ENCODE peak calls at places on chromosome 19, in seven cellular contexts. S, B, I, W, G, E and Q are unnamed samples.

GRCh38 chr19:18399008-18399407 is 1.6 kb upstream of the LRRC25 start:
- DNase-seq in S (no peak), B (peak), I (peak), W (no peak), G (peak), E (no peak), Q (no peak)

GRCh38 chr19:29882719-29883105 is 59.3 kb upstream of the URI1 start:
- DNase-seq in S (no peak), B (no peak), I (no peak), W (no peak), G (no peak), E (no peak), Q (no peak)

GRCh38 chr19:57672466-57672865 is 3.7 kb downstream of the ZSCAN4 start:
- DNase-seq in S (no peak), B (no peak), I (no peak), W (no peak), G (no peak), E (no peak), Q (no peak)

GRCh38 chr19:56403764-56404704 is at the start of gene ZNF583:
- DNase-seq in S (peak), B (peak), I (peak), W (peak), G (peak), E (peak), Q (peak)

GRCh38 chr19:3834349-3835054 is 34.3 kb downstream of the ZFR2 start:
- DNase-seq in S (no peak), B (no peak), I (no peak), W (no peak), G (no peak), E (no peak), Q (no peak)

GRCh38 chr19:55452381-55453325 is 8.8 kb downstream of the ISOC2 start:
- DNase-seq in S (peak), B (peak), I (peak), W (no peak), G (peak), E (no peak), Q (no peak)

GRCh38 chr19:52086481-52086880 is 9.1 kb downstream of the ZNF841 start:
- DNase-seq in S (no peak), B (peak), I (peak), W (no peak), G (no peak), E (no peak), Q (no peak)

GRCh38 chr19:8571006-8571411 is 6.2 kb downstream of the MYO1F start:
- DNase-seq in S (no peak), B (peak), I (peak), W (no peak), G (peak), E (peak), Q (no peak)

GRCh38 chr19:10289836-10290438 is at the start of gene ICAM5:
- DNase-seq in S (no peak), B (no peak), I (peak), W (no peak), G (no peak), E (no peak), Q (no peak)

GRCh38 chr19:8143041-8143440 is 6.4 kb downstream of the FBN3 start:
- DNase-seq in S (no peak), B (no peak), I (peak), W (no peak), G (no peak), E (no peak), Q (no peak)

GRCh38 chr19:48991823-48992570 is 1.1 kb downstream of the GYS1 start:
- DNase-seq in S (no peak), B (peak), I (peak), W (peak), G (peak), E (peak), Q (peak)

GRCh38 chr19:49801966-49802661 is 11.0 kb downstream of the FUZ start:
- DNase-seq in S (peak), B (peak), I (peak), W (peak), G (peak), E (no peak), Q (peak)

GRCh38 chr19:4396949-4397783 is 3.2 kb downstream of the SH3GL1 start:
- DNase-seq in S (no peak), B (peak), I (peak), W (no peak), G (no peak), E (no peak), Q (no peak)

GRCh38 chr19:2800506-2800905 is 15.2 kb downstream of the THOP1 start:
- DNase-seq in S (no peak), B (no peak), I (no peak), W (no peak), G (no peak), E (no peak), Q (no peak)

GRCh38 chr19:14686411-14686810 is 3.4 kb upstream of the ZNF333 start:
- DNase-seq in S (no peak), B (peak), I (peak), W (no peak), G (no peak), E (peak), Q (no peak)

GRCh38 chr19:14383556-14383897 is 2.3 kb downstream of the ADGRE5 start:
- DNase-seq in S (no peak), B (peak), I (peak), W (no peak), G (no peak), E (no peak), Q (no peak)

GRCh38 chr19:8352134-8352827 is 9.2 kb upstream of the KANK3 start:
- DNase-seq in S (no peak), B (no peak), I (peak), W (no peak), G (no peak), E (no peak), Q (no peak)

GRCh38 chr19:2477732-2478191 is 1.8 kb downstream of the GADD45B start:
- DNase-seq in S (no peak), B (peak), I (peak), W (no peak), G (no peak), E (peak), Q (no peak)

GRCh38 chr19:50815443-50815842 is 8.1 kb downstream of the KLK1 start:
- DNase-seq in S (no peak), B (no peak), I (no peak), W (no peak), G (no peak), E (no peak), Q (no peak)

GRCh38 chr19:4624733-4625362 is 14.5 kb upstream of the TNFAIP8L1 start:
- DNase-seq in S (no peak), B (peak), I (peak), W (no peak), G (no peak), E (no peak), Q (no peak)

GRCh38 chr19:31353826-31354225 is 4.6 kb upstream of the TSHZ3 start:
- DNase-seq in S (no peak), B (no peak), I (no peak), W (no peak), G (no peak), E (no peak), Q (no peak)

GRCh38 chr19:2191456-2191931 is 27.8 kb downstream of the DOT1L start:
- DNase-seq in S (no peak), B (no peak), I (no peak), W (no peak), G (no peak), E (no peak), Q (no peak)

GRCh38 chr19:28288850-28289249 is 924.1 kb downstream of the UQCRFS1 start:
- DNase-seq in S (no peak), B (no peak), I (no peak), W (no peak), G (no peak), E (no peak), Q (no peak)

GRCh38 chr19:27860309-27860934 is 1352.5 kb downstream of the UQCRFS1 start:
- DNase-seq in S (no peak), B (no peak), I (no peak), W (no peak), G (no peak), E (no peak), Q (no peak)

GRCh38 chr19:6707658-6708018 is 12.8 kb downstream of the C3 start:
- DNase-seq in S (no peak), B (no peak), I (no peak), W (no peak), G (no peak), E (no peak), Q (no peak)

GRCh38 chr19:15591796-15592195 is 23.2 kb upstream of the CYP4F8 start:
- DNase-seq in S (no peak), B (no peak), I (no peak), W (no peak), G (no peak), E (no peak), Q (no peak)

GRCh38 chr19:6313398-6313969 is 19.9 kb downstream of the ACER1 start:
- DNase-seq in S (no peak), B (no peak), I (no peak), W (no peak), G (no peak), E (no peak), Q (no peak)

GRCh38 chr19:30046522-30046921 is 104.5 kb downstream of the URI1 start:
- DNase-seq in S (no peak), B (no peak), I (peak), W (no peak), G (no peak), E (no peak), Q (peak)

GRCh38 chr19:51712461-51713081 is 11.2 kb downstream of the HAS1 start:
- DNase-seq in S (no peak), B (peak), I (peak), W (no peak), G (no peak), E (no peak), Q (no peak)

GRCh38 chr19:15640294-15640903 is at the start of gene CYP4F3:
- DNase-seq in S (no peak), B (no peak), I (no peak), W (no peak), G (peak), E (peak), Q (no peak)

GRCh38 chr19:6677924-6678689 is 8.1 kb upstream of the TNFSF14 start:
- DNase-seq in S (no peak), B (no peak), I (no peak), W (no peak), G (no peak), E (no peak), Q (no peak)

GRCh38 chr19:5150902-5151741 is 182.2 kb downstream of the KDM4B start:
- DNase-seq in S (no peak), B (no peak), I (no peak), W (peak), G (no peak), E (peak), Q (no peak)

GRCh38 chr19:39929750-39930149 is 4.7 kb downstream of the FCGBP start:
- DNase-seq in S (no peak), B (no peak), I (no peak), W (no peak), G (no peak), E (no peak), Q (no peak)

GRCh38 chr19:9836021-9836420 is 903 bp downstream of the PIN1 start:
- DNase-seq in S (peak), B (peak), I (peak), W (no peak), G (no peak), E (no peak), Q (peak)

GRCh38 chr19:7386308-7386707 is 37.6 kb downstream of the ARHGEF18 start:
- DNase-seq in S (no peak), B (no peak), I (no peak), W (no peak), G (no peak), E (peak), Q (no peak)

GRCh38 chr19:57949702-57950101 is 2.2 kb upstream of the ZNF256 start:
- DNase-seq in S (no peak), B (no peak), I (no peak), W (no peak), G (no peak), E (no peak), Q (no peak)

GRCh38 chr19:18856385-18857126 is 24.8 kb downstream of the UPF1 start:
- DNase-seq in S (no peak), B (peak), I (peak), W (no peak), G (no peak), E (no peak), Q (no peak)

DNA sequence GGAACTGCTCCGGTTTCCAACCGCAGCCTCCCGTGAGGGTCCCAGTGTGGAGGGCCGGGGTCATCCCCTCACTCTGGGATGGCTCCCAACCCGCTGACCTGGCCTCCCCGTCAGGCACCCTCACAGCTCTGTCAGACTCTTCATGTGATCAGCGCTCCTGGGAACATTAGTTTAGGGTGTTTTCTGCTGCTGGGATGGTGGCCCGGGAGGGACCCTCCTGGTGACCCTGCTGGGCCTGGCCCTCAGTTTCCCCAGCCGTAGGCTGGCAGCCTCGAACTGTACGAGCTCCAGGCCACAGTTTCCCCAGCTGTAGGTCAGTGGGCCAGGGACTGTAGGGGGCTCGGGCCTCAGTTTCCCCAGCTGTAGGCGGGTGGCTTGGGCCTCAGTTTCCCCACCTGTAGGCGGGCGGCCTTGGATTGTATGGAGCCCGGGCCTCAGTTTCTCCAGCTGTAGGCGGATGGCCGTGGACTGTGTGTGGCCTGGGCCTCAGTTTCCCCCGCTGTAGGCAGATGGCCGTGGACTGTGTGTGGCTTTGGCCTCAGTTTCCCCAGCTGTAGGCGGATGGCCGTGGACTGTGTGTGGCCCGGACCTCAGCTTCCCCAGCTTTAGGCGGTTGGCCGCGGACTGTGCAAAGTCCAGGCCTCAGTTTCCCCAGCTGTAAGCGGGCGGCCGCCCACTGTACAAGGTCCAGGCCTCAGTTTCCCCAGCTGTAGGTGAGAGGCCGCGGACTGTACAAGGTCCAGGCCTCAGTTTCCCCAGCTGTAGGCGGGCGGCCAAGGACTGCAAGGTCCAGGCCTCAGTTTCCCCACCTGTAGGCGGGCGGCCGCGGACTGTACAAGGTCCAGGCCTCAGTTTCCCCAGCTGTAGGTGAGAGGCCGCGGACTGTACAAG is 1.3 kb upstream of the PTBP1 start:
- DNase-seq in S (no peak), B (no peak), I (no peak), W (no peak), G (no peak), E (no peak), Q (no peak)
- H3K4me3 ChIP-seq in S (peak), B (peak), I (peak), W (peak), G (peak), E (peak), Q (peak)

GRCh38 chr19:677201-677600 is 1.0 kb downstream of the FSTL3 start:
- DNase-seq in S (no peak), B (peak), I (peak), W (peak), G (peak), E (peak), Q (peak)
- H3K4me3 ChIP-seq in S (peak), B (peak), I (peak), W (peak), G (peak), E (peak), Q (peak)

DNA sequence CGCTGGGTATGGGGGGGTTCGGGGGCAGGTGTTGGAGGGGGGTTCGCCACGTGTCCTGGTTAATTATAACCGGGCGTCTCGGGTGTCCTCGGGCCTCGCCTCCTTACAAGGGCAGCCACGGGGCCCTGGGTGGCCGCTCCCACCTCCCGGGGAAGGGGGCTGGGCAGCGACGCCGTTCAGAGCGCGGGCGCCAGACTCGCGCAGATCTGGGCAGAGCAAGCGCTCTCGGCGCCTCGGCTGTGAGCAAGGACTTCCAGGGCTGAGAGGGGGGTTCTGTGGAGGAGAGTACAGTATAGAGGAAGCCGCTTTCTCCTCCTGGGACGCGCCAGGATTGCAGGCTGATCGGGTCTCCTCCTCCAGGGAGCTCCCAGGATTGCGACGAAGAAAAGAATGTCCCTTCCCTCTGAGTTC is 1.0 kb upstream of the CKM start:
- DNase-seq in S (no peak), B (no peak), I (peak), W (no peak), G (peak), E (no peak), Q (no peak)
- H3K4me3 ChIP-seq in S (peak), B (peak), I (peak), W (peak), G (peak), E (no peak), Q (no peak)

DNA sequence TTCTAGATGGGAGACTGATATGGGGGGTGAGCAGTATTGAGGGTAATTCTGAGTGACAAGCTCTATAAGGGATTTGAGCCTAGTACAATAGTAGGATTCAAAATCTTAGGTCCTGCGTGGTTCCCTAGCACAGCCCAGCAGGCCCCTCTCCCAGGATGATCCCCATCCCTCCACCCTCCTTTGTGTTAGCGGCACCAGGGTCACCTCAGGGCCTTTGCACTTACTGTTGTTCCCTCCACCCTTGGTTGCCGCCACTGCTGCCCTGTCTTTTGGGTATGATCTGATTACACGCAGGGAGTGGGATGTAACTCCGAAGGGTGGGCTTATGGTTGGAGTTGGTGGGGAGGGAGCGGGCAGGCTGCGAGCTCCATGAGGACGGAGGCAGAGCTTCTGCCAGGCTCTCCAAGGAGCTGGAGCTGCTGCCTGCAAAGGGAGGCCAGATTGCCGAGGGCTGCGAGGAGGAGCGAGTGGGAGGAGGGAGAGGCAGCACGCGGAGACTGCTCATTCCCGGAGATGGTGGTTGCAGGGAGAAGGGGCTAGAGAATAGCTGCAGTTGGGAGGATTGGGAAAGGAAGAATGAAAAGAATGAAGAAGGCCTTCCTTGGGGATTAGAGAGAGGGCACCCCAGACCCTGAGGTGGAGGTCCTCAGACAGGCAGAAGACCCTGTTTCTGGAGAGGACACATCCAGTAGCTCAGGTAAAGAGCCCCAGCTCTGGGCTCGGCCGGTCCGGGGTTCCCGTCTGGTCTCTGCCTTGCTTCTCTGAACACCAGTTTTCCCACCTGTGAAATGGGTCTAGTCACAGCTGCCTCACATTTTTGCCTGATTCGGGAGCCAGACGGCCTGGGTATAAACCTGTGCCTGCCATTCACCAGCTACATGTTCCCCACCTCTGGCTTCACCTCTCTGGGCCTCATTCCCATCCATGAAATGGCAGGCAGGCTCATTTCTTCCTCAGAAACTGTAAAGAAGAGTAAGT is 5.2 kb downstream of the NACC1 start:
- DNase-seq in S (no peak), B (no peak), I (no peak), W (no peak), G (no peak), E (no peak), Q (no peak)
- H3K4me3 ChIP-seq in S (no peak), B (no peak), I (no peak), W (no peak), G (no peak), E (no peak), Q (no peak)

GRCh38 chr19:32814624-32815023 is 54.9 kb downstream of the SLC7A9 start:
- DNase-seq in S (no peak), B (no peak), I (no peak), W (no peak), G (no peak), E (no peak), Q (no peak)
- H3K4me3 ChIP-seq in S (no peak), B (no peak), I (no peak), W (no peak), G (no peak), E (no peak), Q (no peak)

GRCh38 chr19:17080441-17080803 is 4.8 kb downstream of the MYO9B start:
- DNase-seq in S (no peak), B (no peak), I (no peak), W (no peak), G (no peak), E (no peak), Q (no peak)
- H3K4me3 ChIP-seq in S (no peak), B (peak), I (peak), W (peak), G (peak), E (peak), Q (peak)

DNA sequence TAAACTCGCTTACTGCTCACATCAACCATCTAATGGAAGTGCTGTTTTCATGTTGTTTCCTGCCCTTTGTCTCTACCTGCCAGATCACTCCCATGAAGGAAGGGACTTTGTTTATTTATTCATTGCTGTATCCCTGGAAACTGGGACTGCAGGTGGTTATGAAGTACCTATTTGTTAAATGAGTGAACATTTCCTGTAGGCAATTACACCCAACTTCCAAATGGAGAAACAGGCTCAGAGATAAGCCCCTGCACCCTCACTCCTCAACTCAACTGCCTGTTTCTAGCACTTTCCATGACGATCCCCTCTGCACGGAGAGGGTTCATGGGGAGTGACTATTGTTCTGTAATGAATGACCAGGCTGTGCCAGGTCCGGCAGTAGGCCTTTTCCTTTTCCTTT is 1.9 kb upstream of the SELENOW start:
- DNase-seq in S (no peak), B (no peak), I (no peak), W (no peak), G (no peak), E (no peak), Q (no peak)
- H3K4me3 ChIP-seq in S (no peak), B (no peak), I (no peak), W (no peak), G (no peak), E (peak), Q (no peak)

GRCh38 chr19:35318679-35319448 is 10.1 kb upstream of the CD22 start:
- DNase-seq in S (peak), B (peak), I (peak), W (peak), G (peak), E (peak), Q (no peak)

GRCh38 chr19:35315883-35316282 is 13.1 kb upstream of the CD22 start:
- DNase-seq in S (no peak), B (no peak), I (no peak), W (no peak), G (no peak), E (no peak), Q (no peak)

GRCh38 chr19:35316560-35316959 is 12.4 kb upstream of the CD22 start:
- DNase-seq in S (no peak), B (no peak), I (no peak), W (no peak), G (no peak), E (no peak), Q (no peak)

GRCh38 chr19:35314858-35315470 is 14.0 kb upstream of the CD22 start:
- DNase-seq in S (no peak), B (no peak), I (no peak), W (no peak), G (no peak), E (no peak), Q (no peak)

GRCh38 chr19:35317464-35318043 is 11.4 kb upstream of the CD22 start:
- DNase-seq in S (no peak), B (no peak), I (no peak), W (no peak), G (no peak), E (no peak), Q (no peak)
- H3K4me3 ChIP-seq in S (no peak), B (no peak), I (no peak), W (no peak), G (no peak), E (no peak), Q (no peak)